ENCODE peak calls at places on chromosome 7, in seven cellular contexts. One of them, this sample, is unnamed.

GRCh38 chr7:148116195-148116594 is 474.4 kb upstream of the C7orf33 start:
- DNase-seq in NCI-H510A treated with DMSO at 0.1 percent for 48 hours: peak
- DNase-seq in COLO829: no peak
- DNase-seq in cardiac fibroblast: no peak
- DNase-seq in astrocyte of the spinal cord: no peak
- DNase-seq in skeletal muscle cell: no peak
- DNase-seq in activated T-cell treated with anti-CD3 and anti-CD28 coated beads, Interleukin-2, amount 50 U/mL, for 72 hours: no peak
- DNase-seq in this sample: no peak

GRCh38 chr7:157432957-157433576 is 96.3 kb downstream of the DNAJB6 start:
- DNase-seq in NCI-H510A treated with DMSO at 0.1 percent for 48 hours: peak
- DNase-seq in COLO829: peak
- DNase-seq in cardiac fibroblast: peak
- DNase-seq in astrocyte of the spinal cord: peak
- DNase-seq in skeletal muscle cell: no peak
- DNase-seq in activated T-cell treated with anti-CD3 and anti-CD28 coated beads, Interleukin-2, amount 50 U/mL, for 72 hours: peak
- DNase-seq in this sample: peak

GRCh38 chr7:114026486-114027089 is 107.8 kb upstream of the PPP1R3A start:
- DNase-seq in NCI-H510A treated with DMSO at 0.1 percent for 48 hours: peak
- DNase-seq in COLO829: peak
- DNase-seq in cardiac fibroblast: peak
- DNase-seq in astrocyte of the spinal cord: peak
- DNase-seq in skeletal muscle cell: no peak
- DNase-seq in activated T-cell treated with anti-CD3 and anti-CD28 coated beads, Interleukin-2, amount 50 U/mL, for 72 hours: no peak
- DNase-seq in this sample: peak

GRCh38 chr7:638256-639011 is 88.1 kb upstream of the DNAAF5 start:
- DNase-seq in NCI-H510A treated with DMSO at 0.1 percent for 48 hours: no peak
- DNase-seq in COLO829: no peak
- DNase-seq in cardiac fibroblast: no peak
- DNase-seq in astrocyte of the spinal cord: no peak
- DNase-seq in skeletal muscle cell: no peak
- DNase-seq in activated T-cell treated with anti-CD3 and anti-CD28 coated beads, Interleukin-2, amount 50 U/mL, for 72 hours: no peak
- DNase-seq in this sample: no peak

GRCh38 chr7:76303829-76304505 is 1.5 kb downstream of the HSPB1 start:
- DNase-seq in NCI-H510A treated with DMSO at 0.1 percent for 48 hours: no peak
- DNase-seq in COLO829: no peak
- DNase-seq in cardiac fibroblast: peak
- DNase-seq in astrocyte of the spinal cord: peak
- DNase-seq in skeletal muscle cell: no peak
- DNase-seq in activated T-cell treated with anti-CD3 and anti-CD28 coated beads, Interleukin-2, amount 50 U/mL, for 72 hours: no peak
- DNase-seq in this sample: peak

GRCh38 chr7:102236592-102237287 is 49.9 kb upstream of the SH2B2 start:
- DNase-seq in NCI-H510A treated with DMSO at 0.1 percent for 48 hours: peak
- DNase-seq in COLO829: peak
- DNase-seq in cardiac fibroblast: peak
- DNase-seq in astrocyte of the spinal cord: peak
- DNase-seq in skeletal muscle cell: no peak
- DNase-seq in activated T-cell treated with anti-CD3 and anti-CD28 coated beads, Interleukin-2, amount 50 U/mL, for 72 hours: peak
- DNase-seq in this sample: peak

GRCh38 chr7:151133986-151134742 is 33.3 kb downstream of the GBX1 start:
- DNase-seq in NCI-H510A treated with DMSO at 0.1 percent for 48 hours: no peak
- DNase-seq in COLO829: no peak
- DNase-seq in cardiac fibroblast: no peak
- DNase-seq in astrocyte of the spinal cord: no peak
- DNase-seq in skeletal muscle cell: no peak
- DNase-seq in activated T-cell treated with anti-CD3 and anti-CD28 coated beads, Interleukin-2, amount 50 U/mL, for 72 hours: no peak
- DNase-seq in this sample: no peak

GRCh38 chr7:151511946-151512345 is 7.7 kb downstream of the RHEB start:
- DNase-seq in NCI-H510A treated with DMSO at 0.1 percent for 48 hours: no peak
- DNase-seq in COLO829: no peak
- DNase-seq in cardiac fibroblast: peak
- DNase-seq in astrocyte of the spinal cord: no peak
- DNase-seq in skeletal muscle cell: no peak
- DNase-seq in activated T-cell treated with anti-CD3 and anti-CD28 coated beads, Interleukin-2, amount 50 U/mL, for 72 hours: no peak
- DNase-seq in this sample: no peak

GRCh38 chr7:135853499-135853898 is 104.9 kb upstream of the FAM180A start:
- DNase-seq in NCI-H510A treated with DMSO at 0.1 percent for 48 hours: no peak
- DNase-seq in COLO829: peak
- DNase-seq in cardiac fibroblast: no peak
- DNase-seq in astrocyte of the spinal cord: peak
- DNase-seq in skeletal muscle cell: no peak
- DNase-seq in activated T-cell treated with anti-CD3 and anti-CD28 coated beads, Interleukin-2, amount 50 U/mL, for 72 hours: no peak
- DNase-seq in this sample: no peak

GRCh38 chr7:151202836-151203235 is 7.5 kb downstream of the H2BK1 start:
- DNase-seq in NCI-H510A treated with DMSO at 0.1 percent for 48 hours: no peak
- DNase-seq in COLO829: no peak
- DNase-seq in cardiac fibroblast: no peak
- DNase-seq in astrocyte of the spinal cord: no peak
- DNase-seq in skeletal muscle cell: no peak
- DNase-seq in activated T-cell treated with anti-CD3 and anti-CD28 coated beads, Interleukin-2, amount 50 U/mL, for 72 hours: no peak
- DNase-seq in this sample: no peak

GRCh38 chr7:81607987-81608386 is 161.9 kb downstream of the HGF start:
- DNase-seq in NCI-H510A treated with DMSO at 0.1 percent for 48 hours: no peak
- DNase-seq in COLO829: no peak
- DNase-seq in cardiac fibroblast: peak
- DNase-seq in astrocyte of the spinal cord: no peak
- DNase-seq in skeletal muscle cell: no peak
- DNase-seq in activated T-cell treated with anti-CD3 and anti-CD28 coated beads, Interleukin-2, amount 50 U/mL, for 72 hours: no peak
- DNase-seq in this sample: no peak

GRCh38 chr7:141231018-141231792 is 157.3 kb downstream of the TMEM178B start:
- DNase-seq in NCI-H510A treated with DMSO at 0.1 percent for 48 hours: no peak
- DNase-seq in COLO829: peak
- DNase-seq in cardiac fibroblast: peak
- DNase-seq in astrocyte of the spinal cord: peak
- DNase-seq in skeletal muscle cell: no peak
- DNase-seq in activated T-cell treated with anti-CD3 and anti-CD28 coated beads, Interleukin-2, amount 50 U/mL, for 72 hours: no peak
- DNase-seq in this sample: peak

GRCh38 chr7:142568430-142569097 is 180.7 kb upstream of the PRSS1 start:
- DNase-seq in NCI-H510A treated with DMSO at 0.1 percent for 48 hours: no peak
- DNase-seq in COLO829: peak
- DNase-seq in cardiac fibroblast: peak
- DNase-seq in astrocyte of the spinal cord: peak
- DNase-seq in skeletal muscle cell: peak
- DNase-seq in activated T-cell treated with anti-CD3 and anti-CD28 coated beads, Interleukin-2, amount 50 U/mL, for 72 hours: no peak
- DNase-seq in this sample: no peak

GRCh38 chr7:108875139-108875538 is 305.5 kb downstream of the DNAJB9 start:
- DNase-seq in NCI-H510A treated with DMSO at 0.1 percent for 48 hours: no peak
- DNase-seq in COLO829: no peak
- DNase-seq in cardiac fibroblast: peak
- DNase-seq in astrocyte of the spinal cord: peak
- DNase-seq in skeletal muscle cell: peak
- DNase-seq in activated T-cell treated with anti-CD3 and anti-CD28 coated beads, Interleukin-2, amount 50 U/mL, for 72 hours: peak
- DNase-seq in this sample: peak

GRCh38 chr7:41643616-41644015 is 59.3 kb downstream of the INHBA start:
- DNase-seq in NCI-H510A treated with DMSO at 0.1 percent for 48 hours: no peak
- DNase-seq in COLO829: no peak
- DNase-seq in cardiac fibroblast: no peak
- DNase-seq in astrocyte of the spinal cord: no peak
- DNase-seq in skeletal muscle cell: no peak
- DNase-seq in activated T-cell treated with anti-CD3 and anti-CD28 coated beads, Interleukin-2, amount 50 U/mL, for 72 hours: no peak
- DNase-seq in this sample: no peak

GRCh38 chr7:102320601-102321350 is 34.1 kb downstream of the SH2B2 start:
- DNase-seq in NCI-H510A treated with DMSO at 0.1 percent for 48 hours: no peak
- DNase-seq in COLO829: no peak
- DNase-seq in cardiac fibroblast: no peak
- DNase-seq in astrocyte of the spinal cord: no peak
- DNase-seq in skeletal muscle cell: no peak
- DNase-seq in activated T-cell treated with anti-CD3 and anti-CD28 coated beads, Interleukin-2, amount 50 U/mL, for 72 hours: no peak
- DNase-seq in this sample: no peak

GRCh38 chr7:133442818-133443217 is 189.9 kb downstream of the EXOC4 start:
- DNase-seq in NCI-H510A treated with DMSO at 0.1 percent for 48 hours: no peak
- DNase-seq in COLO829: no peak
- DNase-seq in cardiac fibroblast: no peak
- DNase-seq in astrocyte of the spinal cord: no peak
- DNase-seq in skeletal muscle cell: no peak
- DNase-seq in activated T-cell treated with anti-CD3 and anti-CD28 coated beads, Interleukin-2, amount 50 U/mL, for 72 hours: no peak
- DNase-seq in this sample: no peak

GRCh38 chr7:38178695-38179344 is 775 bp downstream of the STARD3NL start:
- DNase-seq in NCI-H510A treated with DMSO at 0.1 percent for 48 hours: no peak
- DNase-seq in COLO829: peak
- DNase-seq in cardiac fibroblast: peak
- DNase-seq in astrocyte of the spinal cord: no peak
- DNase-seq in skeletal muscle cell: no peak
- DNase-seq in activated T-cell treated with anti-CD3 and anti-CD28 coated beads, Interleukin-2, amount 50 U/mL, for 72 hours: no peak
- DNase-seq in this sample: no peak

GRCh38 chr7:65832281-65832680 is 40.6 kb upstream of the VKORC1L1 start:
- DNase-seq in NCI-H510A treated with DMSO at 0.1 percent for 48 hours: no peak
- DNase-seq in COLO829: no peak
- DNase-seq in cardiac fibroblast: peak
- DNase-seq in astrocyte of the spinal cord: peak
- DNase-seq in skeletal muscle cell: peak
- DNase-seq in activated T-cell treated with anti-CD3 and anti-CD28 coated beads, Interleukin-2, amount 50 U/mL, for 72 hours: no peak
- DNase-seq in this sample: no peak

GRCh38 chr7:135349746-135350145 is 116.1 kb downstream of the STRA8 start:
- DNase-seq in NCI-H510A treated with DMSO at 0.1 percent for 48 hours: no peak
- DNase-seq in COLO829: no peak
- DNase-seq in cardiac fibroblast: peak
- DNase-seq in astrocyte of the spinal cord: peak
- DNase-seq in skeletal muscle cell: no peak
- DNase-seq in activated T-cell treated with anti-CD3 and anti-CD28 coated beads, Interleukin-2, amount 50 U/mL, for 72 hours: no peak
- DNase-seq in this sample: no peak

GRCh38 chr7:35253680-35254495 is at the start of gene TBX20:
- DNase-seq in NCI-H510A treated with DMSO at 0.1 percent for 48 hours: peak
- DNase-seq in COLO829: no peak
- DNase-seq in cardiac fibroblast: peak
- DNase-seq in astrocyte of the spinal cord: peak
- DNase-seq in skeletal muscle cell: no peak
- DNase-seq in activated T-cell treated with anti-CD3 and anti-CD28 coated beads, Interleukin-2, amount 50 U/mL, for 72 hours: peak
- DNase-seq in this sample: no peak

GRCh38 chr7:90595341-90595800 is 750 bp upstream of the CDK14 start:
- DNase-seq in NCI-H510A treated with DMSO at 0.1 percent for 48 hours: no peak
- DNase-seq in COLO829: no peak
- DNase-seq in cardiac fibroblast: no peak
- DNase-seq in astrocyte of the spinal cord: peak
- DNase-seq in skeletal muscle cell: no peak
- DNase-seq in activated T-cell treated with anti-CD3 and anti-CD28 coated beads, Interleukin-2, amount 50 U/mL, for 72 hours: no peak
- DNase-seq in this sample: no peak

GRCh38 chr7:150719960-150720891 is 3.8 kb downstream of the GIMAP1 start:
- DNase-seq in NCI-H510A treated with DMSO at 0.1 percent for 48 hours: no peak
- DNase-seq in COLO829: no peak
- DNase-seq in cardiac fibroblast: no peak
- DNase-seq in astrocyte of the spinal cord: no peak
- DNase-seq in skeletal muscle cell: no peak
- DNase-seq in activated T-cell treated with anti-CD3 and anti-CD28 coated beads, Interleukin-2, amount 50 U/mL, for 72 hours: no peak
- DNase-seq in this sample: no peak

GRCh38 chr7:117661312-117661711 is 181.5 kb downstream of the CFTR start:
- DNase-seq in NCI-H510A treated with DMSO at 0.1 percent for 48 hours: no peak
- DNase-seq in COLO829: no peak
- DNase-seq in cardiac fibroblast: no peak
- DNase-seq in astrocyte of the spinal cord: no peak
- DNase-seq in skeletal muscle cell: no peak
- DNase-seq in activated T-cell treated with anti-CD3 and anti-CD28 coated beads, Interleukin-2, amount 50 U/mL, for 72 hours: no peak
- DNase-seq in this sample: no peak

GRCh38 chr7:47693161-47693740 is 111.3 kb upstream of the TNS3 start:
- DNase-seq in NCI-H510A treated with DMSO at 0.1 percent for 48 hours: no peak
- DNase-seq in COLO829: no peak
- DNase-seq in cardiac fibroblast: peak
- DNase-seq in astrocyte of the spinal cord: no peak
- DNase-seq in skeletal muscle cell: no peak
- DNase-seq in activated T-cell treated with anti-CD3 and anti-CD28 coated beads, Interleukin-2, amount 50 U/mL, for 72 hours: no peak
- DNase-seq in this sample: no peak

GRCh38 chr7:155577509-155577905 is 31.1 kb upstream of the CNPY1 start:
- DNase-seq in NCI-H510A treated with DMSO at 0.1 percent for 48 hours: no peak
- DNase-seq in COLO829: no peak
- DNase-seq in cardiac fibroblast: no peak
- DNase-seq in astrocyte of the spinal cord: no peak
- DNase-seq in skeletal muscle cell: no peak
- DNase-seq in activated T-cell treated with anti-CD3 and anti-CD28 coated beads, Interleukin-2, amount 50 U/mL, for 72 hours: no peak
- DNase-seq in this sample: no peak

GRCh38 chr7:45924283-45924682 is 3.2 kb upstream of the IGFBP3 start:
- DNase-seq in NCI-H510A treated with DMSO at 0.1 percent for 48 hours: no peak
- DNase-seq in COLO829: peak
- DNase-seq in cardiac fibroblast: peak
- DNase-seq in astrocyte of the spinal cord: peak
- DNase-seq in skeletal muscle cell: peak
- DNase-seq in activated T-cell treated with anti-CD3 and anti-CD28 coated beads, Interleukin-2, amount 50 U/mL, for 72 hours: no peak
- DNase-seq in this sample: no peak

GRCh38 chr7:121016976-121017375 is 28.5 kb downstream of the CPED1 start:
- DNase-seq in NCI-H510A treated with DMSO at 0.1 percent for 48 hours: no peak
- DNase-seq in COLO829: no peak
- DNase-seq in cardiac fibroblast: peak
- DNase-seq in astrocyte of the spinal cord: peak
- DNase-seq in skeletal muscle cell: peak
- DNase-seq in activated T-cell treated with anti-CD3 and anti-CD28 coated beads, Interleukin-2, amount 50 U/mL, for 72 hours: no peak
- DNase-seq in this sample: no peak

GRCh38 chr7:150569245-150569644 is 2.1 kb downstream of the GIMAP4 start:
- DNase-seq in NCI-H510A treated with DMSO at 0.1 percent for 48 hours: no peak
- DNase-seq in COLO829: no peak
- DNase-seq in cardiac fibroblast: no peak
- DNase-seq in astrocyte of the spinal cord: no peak
- DNase-seq in skeletal muscle cell: no peak
- DNase-seq in activated T-cell treated with anti-CD3 and anti-CD28 coated beads, Interleukin-2, amount 50 U/mL, for 72 hours: no peak
- DNase-seq in this sample: no peak

GRCh38 chr7:102985176-102985783 is 72.5 kb downstream of the LRRC17 start:
- DNase-seq in NCI-H510A treated with DMSO at 0.1 percent for 48 hours: no peak
- DNase-seq in COLO829: no peak
- DNase-seq in cardiac fibroblast: peak
- DNase-seq in astrocyte of the spinal cord: peak
- DNase-seq in skeletal muscle cell: no peak
- DNase-seq in activated T-cell treated with anti-CD3 and anti-CD28 coated beads, Interleukin-2, amount 50 U/mL, for 72 hours: no peak
- DNase-seq in this sample: no peak

This sample was measured in NCI-H146.